ENCODE peak calls at places on chromosomes 12 and 14, in nine cellular contexts. Y is uterus; X is CD8-positive, alpha-beta memory T cell; P is vagina; B is OCI-LY7; C is PC-9; J is adrenal gland; K is mucosa of descending colon; H is hepatocyte. I is an unnamed sample. For H3K9me3 and H3K36me3, the result is how much of the 10 kb centered on the place peaks cover.

GRCh38 chr14:89443002-89443660 is 26.1 kb upstream of the FOXN3 start:
- DNase-seq in Y (no peak), B (no peak), C (no peak), J (no peak), H (no peak), P (no peak), X (no peak), K (no peak), I (no peak)

GRCh38 chr14:90820958-90821357 is 4.7 kb upstream of the TTC7B start:
- DNase-seq in Y (no peak), H (no peak), J (no peak), B (no peak), X (peak), K (no peak), C (no peak), P (no peak), I (peak)

GRCh38 chr14:52678591-52678990 is 16.8 kb downstream of the ERO1A start:
- DNase-seq in B (peak), P (no peak), X (peak), K (no peak), J (no peak), Y (no peak), C (peak), H (no peak), I (no peak)

GRCh38 chr14:105507247-105507646 is 16.2 kb downstream of the TEDC1 start:
- DNase-seq in Y (no peak), P (no peak), K (no peak), J (no peak), H (no peak), X (no peak), C (no peak), B (no peak), I (no peak)

GRCh38 chr12:98721204-98721702 is 76.2 kb downstream of the APAF1 start:
- DNase-seq in B (no peak), C (no peak), X (no peak), K (no peak), Y (no peak), J (no peak), H (no peak), P (no peak), I (no peak)

GRCh38 chr12:52308807-52309425 is 12.3 kb downstream of the KRT83 start:
- DNase-seq in B (no peak), Y (no peak), C (no peak), J (no peak), P (no peak), K (no peak), X (no peak), H (no peak), I (no peak)

GRCh38 chr12:117564885-117565284 is 203.5 kb upstream of the NOS1 start:
- DNase-seq in K (no peak), Y (no peak), J (no peak), B (no peak), C (no peak), H (no peak), X (no peak), P (no peak), I (no peak)

GRCh38 chr14:103111297-103111981 is 11.8 kb upstream of the TNFAIP2 start:
- DNase-seq in K (no peak), X (no peak), Y (no peak), J (no peak), H (no peak), P (no peak), C (peak), B (no peak), I (no peak)

GRCh38 chr12:65308001-65308400 is 29.5 kb downstream of the MSRB3 start:
- DNase-seq in Y (no peak), J (no peak), C (no peak), X (no peak), K (no peak), H (no peak), P (no peak), B (no peak), I (no peak)

GRCh38 chr14:20302042-20302761 is 3.5 kb downstream of the TTC5 start:
- DNase-seq in C (no peak), P (no peak), K (no peak), B (no peak), H (no peak), Y (no peak), X (no peak), J (no peak), I (peak)

DNA sequence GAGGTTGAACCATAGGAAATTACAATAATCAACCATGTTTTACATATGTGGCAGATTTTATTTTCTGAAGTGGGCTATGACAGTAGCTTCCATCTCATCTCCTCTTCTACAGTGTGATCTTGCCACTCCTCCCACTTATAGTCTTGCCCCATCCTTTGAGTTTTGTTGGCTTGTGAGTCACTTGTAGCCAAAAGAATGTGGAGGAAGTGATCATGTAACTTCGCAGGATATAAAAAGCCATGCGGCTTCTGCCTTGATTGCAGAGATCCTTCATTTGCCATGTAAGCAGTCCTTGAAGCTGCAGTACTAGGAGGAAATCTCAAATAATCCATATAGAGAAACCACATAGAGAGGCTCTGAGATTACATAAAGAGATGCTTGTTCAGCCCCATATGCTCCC is 13.7 kb upstream of the ZNF84 start:
- DNase-seq in C (no peak), B (no peak), J (no peak), P (no peak), Y (no peak), H (no peak), K (no peak), X (no peak), I (no peak)
- H3K9me3 ChIP-seq in C (under half), B (under half), J (under half), P (under half), Y (under half), H (under half), K (half or more), X (half or more), I (under half)

GRCh38 chr12:19884081-19884480 is 444.8 kb downstream of the AEBP2 start:
- DNase-seq in H (no peak), P (no peak), K (no peak), Y (no peak), X (no peak), B (no peak), C (no peak), J (no peak), I (peak)
- H3K4me3 ChIP-seq in H (no peak), P (no peak), K (no peak), Y (no peak), X (no peak), B (no peak), C (no peak), J (no peak), I (no peak)

DNA sequence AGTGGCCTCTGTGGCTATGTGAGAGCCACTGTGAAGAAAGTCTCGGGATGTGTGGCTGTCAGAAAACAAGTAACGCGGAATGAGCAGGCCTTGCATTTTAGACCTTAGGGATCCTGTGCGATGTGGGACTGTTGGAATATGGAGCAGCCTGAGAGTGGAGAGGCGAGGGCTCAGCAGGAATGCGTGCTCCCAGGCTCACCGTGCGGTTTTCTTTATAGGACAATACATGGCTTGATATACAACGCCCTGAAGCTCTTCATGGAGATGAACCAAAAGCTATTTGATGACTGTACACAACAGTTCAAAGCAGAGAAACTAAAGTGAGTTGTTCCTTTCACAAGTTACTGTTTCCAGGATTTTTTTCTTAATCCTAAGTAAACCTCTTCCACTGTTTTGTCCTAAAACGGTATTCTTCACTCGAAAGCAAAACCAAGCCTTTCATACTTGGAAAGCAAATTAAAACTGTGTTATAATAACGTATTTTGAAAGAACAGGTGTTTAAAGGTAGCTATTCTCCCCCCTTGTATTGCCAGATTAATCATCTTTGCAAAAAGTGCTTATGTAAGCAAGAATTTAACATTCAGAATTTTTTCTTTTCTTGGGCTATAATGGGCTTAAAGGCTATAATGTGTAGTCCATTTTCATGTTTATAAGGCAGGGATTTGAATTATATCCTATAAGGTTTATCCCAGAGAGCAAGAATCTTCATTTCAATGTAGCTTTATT is 54.8 kb upstream of the DYNC1H1 start:
- DNase-seq in K (no peak), C (no peak), P (no peak), X (no peak), J (no peak), H (no peak), Y (no peak), B (no peak), I (no peak)
- H3K36me3 ChIP-seq in K (under half), C (half or more), P (half or more), X (half or more), J (under half), H (under half), Y (under half), B (half or more), I (under half)

GRCh38 chr14:55782166-55782565 is 202.2 kb downstream of the KTN1 start:
- DNase-seq in J (no peak), P (no peak), K (no peak), X (no peak), Y (no peak), H (no peak), C (no peak), B (no peak), I (no peak)
- H3K9me3 ChIP-seq in J (under half), P (under half), K (under half), X (under half), Y (under half), H (under half), C (under half), B (under half), I (under half)

GRCh38 chr12:69868695-69869094 is 43.7 kb downstream of the MYRFL start:
- DNase-seq in P (no peak), B (no peak), H (no peak), Y (no peak), K (no peak), X (no peak), J (no peak), C (no peak), I (no peak)
- H3K4me3 ChIP-seq in P (no peak), B (no peak), H (no peak), Y (no peak), K (no peak), X (no peak), J (no peak), C (no peak), I (no peak)

GRCh38 chr14:64208981-64209380 is 85.2 kb downstream of the ESR2 start:
- DNase-seq in Y (no peak), J (no peak), H (no peak), B (no peak), P (no peak), C (no peak), X (no peak), K (no peak), I (no peak)

GRCh38 chr14:64212666-64213065 is 81.5 kb downstream of the ESR2 start:
- DNase-seq in P (no peak), K (no peak), Y (no peak), C (no peak), X (no peak), J (peak), B (no peak), H (no peak), I (no peak)

GRCh38 chr14:64209428-64210165 is 84.6 kb downstream of the ESR2 start:
- DNase-seq in B (no peak), P (no peak), K (peak), X (no peak), J (no peak), C (no peak), H (no peak), Y (no peak), I (no peak)

GRCh38 chr14:64210211-64210610 is 84.0 kb downstream of the ESR2 start:
- DNase-seq in J (no peak), Y (no peak), C (no peak), X (no peak), K (no peak), B (no peak), H (no peak), P (no peak), I (no peak)

DNA sequence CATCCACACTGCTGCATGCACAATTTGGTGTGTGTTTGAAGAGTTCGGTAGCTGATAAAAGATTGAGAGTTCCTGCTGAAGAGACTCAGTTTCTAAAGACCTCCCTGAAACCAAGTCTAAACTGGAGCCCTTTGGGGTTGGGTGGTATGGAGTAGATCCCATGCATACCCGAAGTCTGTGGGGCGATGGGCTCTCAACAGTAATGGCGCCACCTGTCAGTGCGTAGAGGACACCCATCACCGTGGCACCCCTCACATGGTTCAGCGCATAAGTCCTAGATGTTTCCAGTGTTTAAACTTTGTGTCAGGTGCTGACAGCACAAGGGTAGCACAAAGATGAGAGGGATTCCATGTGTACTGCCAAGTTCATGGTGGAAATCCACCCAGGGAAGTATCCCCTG is 85.9 kb downstream of the ESR2 start:
- DNase-seq in J (no peak), K (no peak), P (no peak), B (no peak), H (no peak), Y (no peak), C (no peak), X (no peak), I (no peak)
- H3K36me3 ChIP-seq in J (under half), K (under half), P (under half), B (half or more), H (under half), Y (under half), C (under half), X (under half), I (under half)

DNA sequence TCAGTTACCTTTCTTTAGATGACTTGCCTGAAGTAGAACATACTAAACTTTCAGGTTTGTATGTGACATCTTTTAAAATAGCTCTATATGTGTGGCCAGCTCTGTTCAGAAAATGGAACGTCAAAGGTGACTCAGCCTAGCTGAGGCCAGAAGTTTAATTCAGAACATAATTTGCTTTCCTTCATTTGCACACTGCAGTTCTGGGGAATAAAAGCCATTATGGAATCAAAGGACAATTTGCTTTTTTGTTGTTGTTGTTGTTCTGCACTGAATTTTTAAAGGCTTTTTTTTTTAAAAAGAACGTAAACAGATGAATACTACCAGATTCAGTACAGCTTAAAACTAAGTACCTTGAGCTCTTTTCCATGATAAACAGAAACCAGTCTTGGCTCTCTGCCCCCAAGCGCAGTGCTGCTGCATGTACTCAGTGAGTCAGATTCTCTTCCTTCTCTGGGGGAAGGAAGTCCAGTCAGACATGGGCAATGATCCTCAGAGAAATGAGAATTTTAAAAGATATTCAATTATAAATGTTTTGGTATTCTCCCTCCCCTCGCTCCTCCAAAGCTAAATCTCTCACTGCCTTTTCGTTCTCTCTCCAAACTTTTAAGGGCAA is 644.2 kb downstream of the NOVA1 start:
- DNase-seq in H (peak), P (no peak), K (peak), C (no peak), X (no peak), B (no peak), Y (peak), J (peak), I (peak)
- H3K9me3 ChIP-seq in H (under half), P (under half), K (under half), C (under half), X (under half), B (under half), Y (under half), J (under half), I (under half)

I was measured in MG63.